ENCODE peak calls at places on chromosomes 4 and X, in five cellular contexts. I, R, G, X and B are unnamed samples.

GRCh38 chr4:175308236-175308635 is 390.1 kb downstream of the ADAM29 start:
- DNase-seq in I (peak; percentile 7), R (no peak), G (no peak), X (no peak), B (no peak)

GRCh38 chr4:105944535-105944934 is 49.3 kb downstream of the NPNT start:
- DNase-seq in I (no peak), R (no peak), G (no peak), X (no peak), B (no peak)

GRCh38 chr4:168708108-168708507 is 211.3 kb downstream of the PALLD start:
- DNase-seq in I (peak; percentile 67), R (no peak), G (no peak), X (no peak), B (peak; percentile 38)

GRCh38 chrX:133921764-133922389 is 63.5 kb downstream of the GPC3 start:
- DNase-seq in I (peak; percentile 28), R (no peak), G (peak; percentile 14), X (peak; percentile 4), B (no peak)

GRCh38 chrX:149540133-149540620 is 635 bp upstream of the EOLA1 start:
- DNase-seq in I (peak; percentile 68), R (peak; percentile 94), G (peak; percentile 93), X (peak; percentile 89), B (no peak)

GRCh38 chr4:7410470-7410869 is 24.3 kb downstream of the PSAPL1 start:
- DNase-seq in I (no peak), R (no peak), G (no peak), X (no peak), B (no peak)

GRCh38 chrX:12956704-12957541 is 18.0 kb upstream of the TMSB4X start:
- DNase-seq in I (peak; percentile 69), R (no peak), G (no peak), X (no peak), B (no peak)

GRCh38 chr4:84479663-84480062 is 19.4 kb downstream of the NKX6-1 start:
- DNase-seq in I (no peak), R (no peak), G (no peak), X (no peak), B (no peak)

GRCh38 chrX:88437563-88437962 is 309.5 kb upstream of the CPXCR1 start:
- DNase-seq in I (no peak), R (no peak), G (no peak), X (no peak), B (no peak)

GRCh38 chr4:89358935-89359364 is 51.4 kb upstream of the GPRIN3 start:
- DNase-seq in I (no peak), R (no peak), G (no peak), X (no peak), B (no peak)

GRCh38 chr4:37628977-37629609 is 57.1 kb downstream of the RELL1 start:
- DNase-seq in I (peak; percentile 60), R (no peak), G (no peak), X (peak; percentile 52), B (no peak)

GRCh38 chrX:41010188-41010846 is 74.9 kb upstream of the USP9X start:
- DNase-seq in I (peak; percentile 75), R (peak; percentile 78), G (peak; percentile 73), X (peak; percentile 77), B (no peak)

GRCh38 chr4:102390438-102390837 is 45.2 kb upstream of the SLC39A8 start:
- DNase-seq in I (peak; percentile 90), R (no peak), G (no peak), X (no peak), B (peak; percentile 36)

GRCh38 chr4:143230683-143231082 is 46.0 kb downstream of the USP38 start:
- DNase-seq in I (no peak), R (no peak), G (no peak), X (no peak), B (no peak)

GRCh38 chrX:150150081-150150779 is 211.9 kb upstream of the EOLA2 start:
- DNase-seq in I (no peak), R (no peak), G (no peak), X (no peak), B (no peak)

GRCh38 chr4:7335363-7336066 is 99.2 kb downstream of the PSAPL1 start:
- DNase-seq in I (peak; percentile 18), R (peak; percentile 67), G (peak; percentile 44), X (peak; percentile 47), B (no peak)

GRCh38 chrX:54043084-54043483 is 1.2 kb downstream of the PHF8 start:
- DNase-seq in I (no peak), R (no peak), G (no peak), X (no peak), B (no peak)

GRCh38 chrX:30888526-30889146 is 418 bp downstream of the TAB3 start:
- DNase-seq in I (no peak), R (no peak), G (no peak), X (no peak), B (no peak)

GRCh38 chr4:41209187-41209586 is 5.2 kb downstream of the APBB2 start:
- DNase-seq in I (no peak), R (no peak), G (no peak), X (no peak), B (no peak)

GRCh38 chr4:47342796-47343195 is 120.7 kb downstream of the COMMD8 start:
- DNase-seq in I (no peak), R (no peak), G (no peak), X (no peak), B (no peak)

GRCh38 chr4:20723019-20723418 is 22.8 kb downstream of the PACRGL start:
- DNase-seq in I (peak; percentile 48), R (no peak), G (no peak), X (no peak), B (no peak)

GRCh38 chr4:184649971-184650855 is 675 bp downstream of the PRIMPOL start:
- DNase-seq in I (peak; percentile 59), R (no peak), G (no peak), X (peak; percentile 7), B (no peak)

GRCh38 chrX:140432328-140433025 is 72.4 kb downstream of the SOX3 start:
- DNase-seq in I (no peak), R (no peak), G (peak; percentile 30), X (no peak), B (no peak)

GRCh38 chr4:122450847-122451246 is 5.7 kb downstream of the IL2 start:
- DNase-seq in I (peak; percentile 17), R (no peak), G (no peak), X (no peak), B (no peak)

GRCh38 chrX:19852014-19853005 is 35.1 kb downstream of the SH3KBP1 start:
- DNase-seq in I (peak; percentile 36), R (no peak), G (peak; percentile 33), X (no peak), B (no peak)

GRCh38 chrX:153469811-153470410 is 465 bp downstream of the HAUS7 start:
- DNase-seq in I (peak; percentile 8), R (no peak), G (no peak), X (no peak), B (no peak)

GRCh38 chrX:111386884-111387283 is 25.1 kb downstream of the DCX start:
- DNase-seq in I (no peak), R (no peak), G (no peak), X (no peak), B (no peak)

GRCh38 chrX:24398766-24399165 is 38.3 kb downstream of the SUPT20HL1 start:
- DNase-seq in I (peak; percentile 93), R (no peak), G (no peak), X (no peak), B (peak; percentile 69)

GRCh38 chr4:74534936-74535335 is 90.0 kb downstream of the AREG start:
- DNase-seq in I (no peak), R (no peak), G (no peak), X (no peak), B (no peak)

GRCh38 chr4:74535471-74535870 is 90.5 kb downstream of the AREG start:
- DNase-seq in I (no peak), R (no peak), G (no peak), X (no peak), B (no peak)

GRCh38 chr4:74536557-74536956 is 91.6 kb downstream of the AREG start:
- DNase-seq in I (no peak), R (no peak), G (no peak), X (no peak), B (no peak)

GRCh38 chr4:74531952-74532794 is 87.2 kb downstream of the AREG start:
- DNase-seq in I (peak; percentile 78), R (no peak), G (no peak), X (no peak), B (no peak)

GRCh38 chr4:74534121-74534520 is 89.2 kb downstream of the AREG start:
- DNase-seq in I (no peak), R (no peak), G (no peak), X (no peak), B (no peak)
- H3K4me1 ChIP-seq in I (peaks cover 27% of the 10 kb centered on the region), R (no peaks in the 10 kb centered on the region), G (peaks cover 10% of the 10 kb centered on the region), X (no peaks in the 10 kb centered on the region), B (peaks cover 13% of the 10 kb centered on the region)

GRCh38 chr4:42641696-42642095 is 15.2 kb downstream of the ATP8A1 start:
- DNase-seq in I (no peak), R (no peak), G (no peak), X (no peak), B (no peak)
- H3K4me1 ChIP-seq in I (no peaks in the 10 kb centered on the region), R (no peaks in the 10 kb centered on the region), G (peaks cover 92% of the 10 kb centered on the region), X (no peaks in the 10 kb centered on the region), B (no peaks in the 10 kb centered on the region)

GRCh38 chrX:112865464-112866025 is 24.9 kb upstream of the AMOT start:
- DNase-seq in I (no peak), R (no peak), G (no peak), X (no peak), B (no peak)
- H3K4me1 ChIP-seq in I (no peaks in the 10 kb centered on the region), R (no peaks in the 10 kb centered on the region), G (no peaks in the 10 kb centered on the region), X (no peaks in the 10 kb centered on the region), B (no peaks in the 10 kb centered on the region)

GRCh38 chr4:173518419-173519102 is 11.5 kb downstream of the HAND2 start:
- DNase-seq in I (no peak), R (no peak), G (no peak), X (no peak), B (no peak)
- H3K4me1 ChIP-seq in I (peaks cover 5% of the 10 kb centered on the region), R (peaks cover 8% of the 10 kb centered on the region), G (peaks cover 57% of the 10 kb centered on the region), X (no peaks in the 10 kb centered on the region), B (peaks cover 3% of the 10 kb centered on the region)